ENCODE peak calls at places on chromosome 11, in five cellular contexts. K is activated T-cell treated with anti-CD3 and anti-CD28 coated beads for 24 hours, O is fibroblast of pulmonary artery, Q is brain microvascular endothelial cell, W is HT1080. Z is an unnamed sample.

GRCh38 chr11:82733444-82734119 is at the start of gene FAM181B:
- DNase-seq in Q (peak), W (no peak), O (peak), K (no peak), Z (peak)

GRCh38 chr11:9132203-9132878 is 40.9 kb upstream of the SCUBE2 start:
- DNase-seq in K (no peak), W (no peak), O (no peak), Q (no peak), Z (no peak)

GRCh38 chr11:12053606-12054361 is 45.4 kb upstream of the DKK3 start:
- DNase-seq in K (no peak), O (peak), W (no peak), Q (no peak), Z (no peak)

GRCh38 chr11:95831198-95831883 is 41.0 kb downstream of the CEP57 start:
- DNase-seq in K (no peak), O (peak), Q (peak), W (peak), Z (peak)

GRCh38 chr11:69638941-69639681 is 1.8 kb upstream of the CCND1 start:
- DNase-seq in Q (peak), W (peak), O (peak), K (no peak), Z (peak)

GRCh38 chr11:88275636-88276035 is 61.9 kb downstream of the CTSC start:
- DNase-seq in K (no peak), O (no peak), Q (no peak), W (no peak), Z (no peak)

GRCh38 chr11:16924826-16925494 is 89.3 kb downstream of the PLEKHA7 start:
- DNase-seq in Q (peak), O (peak), K (no peak), W (peak), Z (no peak)

GRCh38 chr11:86719781-86720463 is 47.5 kb upstream of the ME3 start:
- DNase-seq in K (no peak), Q (peak), W (peak), O (peak), Z (no peak)

GRCh38 chr11:20672575-20672974 is 3.2 kb downstream of the NELL1 start:
- DNase-seq in K (no peak), W (no peak), Q (no peak), O (peak), Z (no peak)

GRCh38 chr11:17604913-17605230 is 57.8 kb downstream of the OTOG start:
- DNase-seq in O (no peak), W (no peak), Q (no peak), K (no peak), Z (no peak)

GRCh38 chr11:118198370-118198769 is 21.9 kb upstream of the SCN2B start:
- DNase-seq in W (peak), Q (peak), O (peak), K (peak), Z (no peak)

Z was measured in SK-N-MC.